ENCODE peak calls at places on chromosomes 1 and 21, in eight cellular contexts. E, A, W, T, R, M, S and Q are unnamed samples.

GRCh38 chr1:224435999-224436398 is 1.4 kb upstream of the WDR26 start:
- DNase-seq in A (no peak), W (no peak), R (no peak), E (no peak), T (no peak), M (no peak), S (no peak), Q (no peak)

GRCh38 chr1:38114231-38114630 is 67.6 kb upstream of the POU3F1 start:
- DNase-seq in S (no peak), W (no peak), A (no peak), R (no peak), M (no peak), T (no peak), E (peak; percentile 70), Q (no peak)

GRCh38 chr1:25714532-25714931 is 85.5 kb upstream of the SELENON start:
- DNase-seq in R (no peak), S (no peak), M (no peak), W (no peak), E (no peak), T (no peak), A (no peak), Q (no peak)

GRCh38 chr1:232538224-232538942 is 91.5 kb downstream of the SIPA1L2 start:
- DNase-seq in S (no peak), M (peak; percentile 21), T (no peak), A (no peak), R (no peak), E (no peak), W (no peak), Q (peak; percentile 83)

GRCh38 chr21:29187939-29188338 is 57.5 kb downstream of the MAP3K7CL start:
- DNase-seq in M (no peak), T (peak; percentile 81), A (no peak), R (no peak), W (no peak), E (peak; percentile 72), S (no peak), Q (no peak)

GRCh38 chr1:232192781-232193450 is 437.0 kb downstream of the SIPA1L2 start:
- DNase-seq in E (no peak), M (no peak), A (no peak), T (no peak), R (no peak), W (no peak), S (no peak), Q (no peak)

GRCh38 chr1:67211589-67212563 is 45.6 kb downstream of the IL23R start:
- DNase-seq in T (no peak), A (no peak), R (no peak), E (no peak), S (no peak), M (peak; percentile 56), W (no peak), Q (no peak)

GRCh38 chr1:195709821-195710220 is 898.4 kb downstream of the KCNT2 start:
- DNase-seq in R (no peak), T (no peak), W (no peak), M (no peak), E (no peak), A (no peak), S (no peak), Q (no peak)

GRCh38 chr1:229119876-229120275 is 151.0 kb upstream of the RAB4A start:
- DNase-seq in A (no peak), W (no peak), E (no peak), R (no peak), S (no peak), M (no peak), T (no peak), Q (no peak)

GRCh38 chr1:50148142-50148923 is 39.6 kb downstream of the ELAVL4 start:
- DNase-seq in T (no peak), M (no peak), S (no peak), E (no peak), W (no peak), R (no peak), A (no peak), Q (no peak)

GRCh38 chr1:35852241-35852640 is 30.8 kb upstream of the AGO1 start:
- DNase-seq in A (no peak), M (no peak), T (no peak), E (no peak), S (no peak), R (no peak), W (no peak), Q (no peak)

GRCh38 chr1:105172803-105173202 is 1423.1 kb downstream of the AMY1C start:
- DNase-seq in E (no peak), R (no peak), T (no peak), M (peak; percentile 4), W (no peak), A (no peak), S (no peak), Q (no peak)

GRCh38 chr21:35932232-35932911 is 128.0 kb downstream of the SETD4 start:
- DNase-seq in S (no peak), R (no peak), E (peak; percentile 58), M (peak; percentile 72), A (peak; percentile 48), W (peak; percentile 27), T (peak; percentile 69), Q (peak; percentile 91)

GRCh38 chr21:24204641-24205040 is 1402.6 kb downstream of the MRPL39 start:
- DNase-seq in R (no peak), A (no peak), T (no peak), M (no peak), S (no peak), W (no peak), E (no peak), Q (no peak)

GRCh38 chr21:31974454-31974985 is 101.7 kb downstream of the HUNK start:
- DNase-seq in M (no peak), T (no peak), W (no peak), E (no peak), R (no peak), A (no peak), S (no peak), Q (no peak)

GRCh38 chr1:57079454-57080157 is 113.8 kb upstream of the C8B start:
- DNase-seq in A (no peak), M (no peak), T (no peak), S (no peak), R (no peak), W (no peak), E (no peak), Q (no peak)

GRCh38 chr21:39313042-39313456 is 383 bp downstream of the BRWD1 start:
- DNase-seq in E (no peak), S (no peak), R (no peak), A (no peak), M (peak; percentile 36), W (peak; percentile 57), T (peak; percentile 40), Q (no peak)

GRCh38 chr1:92768915-92769314 is 16.0 kb downstream of the EVI5 start:
- DNase-seq in E (no peak), W (no peak), R (no peak), M (no peak), A (no peak), T (no peak), S (no peak), Q (no peak)

GRCh38 chr1:4033732-4034131 is 133.7 kb upstream of the C1orf174 start:
- DNase-seq in R (no peak), W (no peak), A (no peak), T (no peak), S (no peak), E (no peak), M (no peak), Q (no peak)

GRCh38 chr1:179365342-179366092 is at the start of gene AXDND1:
- DNase-seq in W (peak; percentile 86), T (peak; percentile 62), M (peak; percentile 82), E (peak; percentile 91), S (peak; percentile 94), R (peak; percentile 79), A (peak; percentile 94), Q (peak; percentile 56)

GRCh38 chr1:151243683-151244216 is 10.8 kb upstream of the PSMD4 start:
- DNase-seq in W (no peak), S (no peak), T (no peak), R (no peak), M (no peak), E (no peak), A (no peak), Q (no peak)
- H3K36me3 ChIP-seq in W (no peaks in the 10 kb centered on the region), S (peaks cover 95% of the 10 kb centered on the region), T (no peaks in the 10 kb centered on the region), R (peaks cover 48% of the 10 kb centered on the region), M (peaks cover 76% of the 10 kb centered on the region), E (peaks cover 100% of the 10 kb centered on the region), A (peaks cover 100% of the 10 kb centered on the region), Q (peaks cover 2% of the 10 kb centered on the region)

DNA sequence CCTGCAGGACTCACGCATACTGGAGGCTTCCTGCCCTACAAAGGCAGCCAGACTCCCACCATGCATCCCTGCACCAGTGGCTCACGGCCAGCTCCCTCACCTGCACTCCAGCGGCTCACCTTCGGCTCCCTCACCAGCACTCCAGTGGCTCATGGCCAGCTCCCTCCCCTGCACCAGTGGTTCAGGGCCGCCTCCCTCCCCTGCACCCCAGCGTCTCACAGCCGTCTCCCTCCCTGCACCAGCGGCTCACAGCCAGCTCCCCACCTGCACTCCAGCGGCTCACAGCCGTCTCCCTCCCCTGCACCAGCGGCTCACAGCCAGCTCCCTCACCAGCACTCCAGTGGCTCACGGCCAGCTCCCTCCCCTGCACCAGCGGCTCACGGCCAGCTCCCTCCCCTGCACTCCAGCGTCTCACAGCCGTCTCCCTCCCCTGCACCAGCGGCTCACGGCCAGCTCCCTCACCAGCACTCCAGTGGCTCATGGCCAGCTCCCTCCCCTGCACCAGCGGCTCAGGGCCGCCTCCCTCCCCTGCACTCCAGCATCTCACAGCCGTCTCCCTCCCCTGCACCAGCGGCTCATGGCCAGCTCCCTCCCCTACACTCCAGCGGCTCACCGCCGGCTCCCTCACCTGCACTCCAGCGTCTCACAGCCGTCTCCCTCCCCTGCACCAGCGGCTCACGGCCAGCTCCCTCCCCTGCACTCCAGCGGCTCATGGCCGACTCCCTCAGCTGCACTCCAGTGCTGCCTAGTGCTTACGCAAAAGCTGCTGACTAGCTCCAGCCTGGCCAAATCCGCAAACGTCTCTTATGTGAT is 324.5 kb downstream of the NPHP4 start:
- DNase-seq in S (peak; percentile 78), T (no peak), E (no peak), W (no peak), R (no peak), A (no peak), M (no peak), Q (no peak)
- H3K4me3 ChIP-seq in S (no peak overlapping the region), T (no peak overlapping the region), E (no peak overlapping the region), W (no peak overlapping the region), R (no peak overlapping the region), A (no peak overlapping the region), M (no peak overlapping the region), Q (no peak overlapping the region)

DNA sequence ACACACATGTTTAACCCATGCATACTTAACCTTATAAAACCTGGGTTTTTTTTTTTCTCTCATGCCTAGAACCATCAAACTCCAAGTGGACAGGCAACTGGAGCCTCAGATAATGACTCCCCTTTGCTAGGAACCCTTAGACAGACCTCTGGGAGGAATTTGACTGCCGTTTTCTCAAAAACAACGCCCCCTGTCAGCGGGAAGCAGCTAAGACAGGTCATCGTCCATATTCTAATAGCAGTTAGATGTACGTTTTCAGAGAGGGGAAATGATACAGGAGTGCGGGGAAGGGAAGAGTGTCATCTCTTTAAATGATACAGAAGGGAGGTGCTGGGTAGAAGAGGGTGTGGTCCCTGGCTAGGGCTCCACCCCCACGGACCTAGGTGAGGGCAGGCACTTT is 34.7 kb downstream of the LRRC3 start:
- DNase-seq in E (no peak), M (no peak), T (no peak), A (no peak), R (no peak), S (no peak), W (no peak), Q (no peak)
- TF ChIP-seq CTCF in E (no peak), M (peak; percentile 8), T (no peak), A (no peak), R (no peak), S (no peak), W (no peak), Q (peak; percentile 8)

GRCh38 chr1:39462074-39462473 is 29.4 kb upstream of the BMP8A start:
- DNase-seq in W (no peak), A (no peak), R (no peak), T (no peak), S (no peak), E (no peak), M (no peak), Q (no peak)
- H3K36me3 ChIP-seq in W (no peaks in the 10 kb centered on the region), A (peaks cover 100% of the 10 kb centered on the region), R (peaks cover 59% of the 10 kb centered on the region), T (peaks cover 13% of the 10 kb centered on the region), S (peaks cover 100% of the 10 kb centered on the region), E (peaks cover 98% of the 10 kb centered on the region), M (peaks cover 99% of the 10 kb centered on the region), Q (peaks cover 9% of the 10 kb centered on the region)